ENCODE peak calls at places on chromosomes 1 and 21, in five cellular contexts. V is amniotic stem cell, T is iPS-NIHi11, X is iPS DF 19.7, B is right atrium auricular region. A is an unnamed sample.

GRCh38 chr1:91402023-91402422 is 2.6 kb downstream of the HFM1 start:
- DNase-seq in T (no peak), V (no peak), B (no peak), X (no peak), A (no peak)

GRCh38 chr1:12208764-12209494 is 20.9 kb upstream of the VPS13D start:
- DNase-seq in V (peak), X (no peak), T (peak), B (peak), A (peak)

GRCh38 chr1:183922197-183922596 is 115.3 kb downstream of the COLGALT2 start:
- DNase-seq in V (no peak), T (no peak), X (no peak), B (no peak), A (no peak)

GRCh38 chr1:30898031-30898815 is 10.3 kb downstream of the SDC3 start:
- DNase-seq in V (no peak), X (no peak), T (no peak), B (no peak), A (no peak)

GRCh38 chr1:8307628-8308027 is 10.3 kb upstream of the SLC45A1 start:
- DNase-seq in B (no peak), T (no peak), V (no peak), X (no peak), A (no peak)

GRCh38 chr1:44377925-44378784 is 23.1 kb upstream of the ERI3 start:
- DNase-seq in V (peak), B (no peak), T (peak), X (peak), A (no peak)

GRCh38 chr1:151720190-151720953 is 950 bp upstream of the RIIAD1 start:
- DNase-seq in X (no peak), V (no peak), T (no peak), B (no peak), A (no peak)

GRCh38 chr1:25538165-25538860 is 5.1 kb upstream of the LDLRAP1 start:
- DNase-seq in T (no peak), X (no peak), B (no peak), V (no peak), A (no peak)

GRCh38 chr21:38925923-38926322 is 120.2 kb downstream of the ETS2 start:
- DNase-seq in T (no peak), B (peak), V (peak), X (no peak), A (no peak)

GRCh38 chr1:29516063-29516820 is 279.9 kb downstream of the PTPRU start:
- DNase-seq in B (no peak), X (no peak), V (no peak), T (no peak), A (no peak)

GRCh38 chr1:202122639-202123335 is at the start of gene GPR37L1:
- DNase-seq in V (no peak), X (no peak), B (no peak), T (peak), A (peak)

GRCh38 chr21:19535356-19535755 is 1131.8 kb upstream of the TMPRSS15 start:
- DNase-seq in T (no peak), X (no peak), V (no peak), B (no peak), A (no peak)